ENCODE peak calls at places on chromosomes 6 and 20, in four cellular contexts. Y, V, W and K are unnamed samples.

GRCh38 chr6:51648236-51648635 is 439.2 kb downstream of the PKHD1 start:
- DNase-seq in V (no peak), W (no peak), Y (no peak), K (no peak)

GRCh38 chr6:22906091-22906549 is 336.8 kb downstream of the HDGFL1 start:
- DNase-seq in V (no peak), W (no peak), Y (no peak), K (peak; percentile 77)

GRCh38 chr20:36497856-36498255 is 43.5 kb upstream of the MYL9 start:
- DNase-seq in W (peak; percentile 70), V (no peak), Y (no peak), K (no peak)

GRCh38 chr6:135087403-135087802 is 32.8 kb upstream of the HBS1L start:
- DNase-seq in W (no peak), Y (no peak), V (peak; percentile 43), K (peak; percentile 56)

GRCh38 chr6:126477678-126478077 is 137.8 kb downstream of the CENPW start:
- DNase-seq in V (no peak), Y (no peak), W (no peak), K (no peak)

GRCh38 chr6:122381494-122382083 is 17.9 kb upstream of the HSF2 start:
- DNase-seq in Y (peak; percentile 79), V (peak; percentile 75), W (peak; percentile 51), K (peak; percentile 74)

GRCh38 chr6:46044876-46045617 is 29.4 kb upstream of the CLIC5 start:
- DNase-seq in Y (peak; percentile 74), V (no peak), W (no peak), K (peak; percentile 54)

GRCh38 chr6:73580247-73581149 is 59.7 kb upstream of the EEF1A1 start:
- DNase-seq in V (peak; percentile 97), W (peak; percentile 91), Y (peak; percentile 98), K (peak; percentile 99)

GRCh38 chr6:68559052-68559451 is 76.0 kb upstream of the ADGRB3 start:
- DNase-seq in V (no peak), W (no peak), Y (no peak), K (peak; percentile 69)

GRCh38 chr20:10581823-10582222 is 92.0 kb downstream of the JAG1 start:
- DNase-seq in Y (peak; percentile 56), W (no peak), V (no peak), K (peak; percentile 23)

GRCh38 chr6:14046476-14047068 is 71.0 kb upstream of the CD83 start:
- DNase-seq in W (peak; percentile 38), V (peak; percentile 61), Y (peak; percentile 48), K (peak; percentile 62)

GRCh38 chr20:58327211-58327610 is 17.7 kb downstream of the RAB22A start:
- DNase-seq in V (no peak), W (no peak), Y (no peak), K (no peak)

GRCh38 chr6:154161689-154162088 is 122.6 kb downstream of the OPRM1 start:
- DNase-seq in V (no peak), Y (no peak), W (no peak), K (no peak)

GRCh38 chr6:135087803-135088202 is 33.2 kb upstream of the HBS1L start:
- DNase-seq in Y (no peak), W (no peak), V (no peak), K (no peak)

GRCh38 chr6:157845493-157846259 is 22.6 kb downstream of the SNX9 start:
- DNase-seq in W (no peak), Y (peak; percentile 81), V (no peak), K (no peak)

GRCh38 chr6:24033284-24033683 is 92.7 kb upstream of the NRSN1 start:
- DNase-seq in Y (no peak), V (no peak), W (peak; percentile 21), K (peak; percentile 54)

GRCh38 chr20:17735206-17735804 is 35.5 kb downstream of the BANF2 start:
- DNase-seq in W (no peak), V (no peak), Y (peak; percentile 68), K (peak; percentile 28)

GRCh38 chr6:85129881-85130280 is 320.0 kb upstream of the NT5E start:
- DNase-seq in Y (peak; percentile 3), V (no peak), W (no peak), K (no peak)

GRCh38 chr6:107732461-107732860 is 91.7 kb downstream of the SCML4 start:
- DNase-seq in W (no peak), Y (no peak), V (no peak), K (no peak)

GRCh38 chr20:15604406-15604805 is 968.8 kb downstream of the KIF16B start:
- DNase-seq in V (no peak), W (no peak), Y (no peak), K (no peak)

GRCh38 chr20:64077876-64078551 is 1.3 kb downstream of the RGS19 start:
- DNase-seq in Y (no peak), W (no peak), V (no peak), K (no peak)

GRCh38 chr20:57128051-57128757 is 138.2 kb downstream of the BMP7 start:
- DNase-seq in W (no peak), V (no peak), Y (no peak), K (no peak)

GRCh38 chr6:26054937-26055669 is 32.1 kb upstream of the HFE start:
- DNase-seq in W (peak; percentile 80), Y (peak; percentile 96), V (peak; percentile 89), K (peak; percentile 98)

DNA sequence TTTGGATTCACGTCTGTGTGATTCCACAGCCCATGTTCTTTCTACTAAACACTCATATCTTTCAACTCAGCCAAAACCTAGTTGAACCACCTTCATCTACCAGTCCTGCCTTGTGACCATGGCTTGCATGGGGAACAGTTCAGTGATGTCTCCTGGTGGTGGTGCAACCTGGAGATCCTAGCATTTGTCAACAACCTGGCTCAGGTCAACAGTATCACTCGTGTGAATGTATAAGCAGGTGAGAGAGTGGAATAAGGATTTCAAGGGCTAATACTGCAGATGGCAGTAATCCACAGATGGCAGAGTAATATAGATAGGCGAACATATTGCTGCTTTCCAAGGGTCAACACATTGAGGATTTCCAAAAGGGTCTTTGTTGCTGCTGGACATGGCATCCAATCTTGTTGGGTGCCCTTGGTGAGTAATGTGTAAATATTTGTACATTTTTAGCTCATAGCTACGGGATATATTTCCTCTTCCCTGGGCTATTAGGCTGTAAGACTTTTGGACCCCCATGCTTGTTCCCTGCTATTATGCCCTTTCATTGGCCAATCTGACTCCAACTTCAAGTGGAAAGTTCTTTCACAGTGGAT is 13.4 kb downstream of the PBOV1 start:
- DNase-seq in W (no peak), V (no peak), Y (no peak), K (no peak)
- H2BK15ac ChIP-seq in W (no peak overlapping the region), V (no peak overlapping the region), Y (no peak overlapping the region), K (no peak overlapping the region)

DNA sequence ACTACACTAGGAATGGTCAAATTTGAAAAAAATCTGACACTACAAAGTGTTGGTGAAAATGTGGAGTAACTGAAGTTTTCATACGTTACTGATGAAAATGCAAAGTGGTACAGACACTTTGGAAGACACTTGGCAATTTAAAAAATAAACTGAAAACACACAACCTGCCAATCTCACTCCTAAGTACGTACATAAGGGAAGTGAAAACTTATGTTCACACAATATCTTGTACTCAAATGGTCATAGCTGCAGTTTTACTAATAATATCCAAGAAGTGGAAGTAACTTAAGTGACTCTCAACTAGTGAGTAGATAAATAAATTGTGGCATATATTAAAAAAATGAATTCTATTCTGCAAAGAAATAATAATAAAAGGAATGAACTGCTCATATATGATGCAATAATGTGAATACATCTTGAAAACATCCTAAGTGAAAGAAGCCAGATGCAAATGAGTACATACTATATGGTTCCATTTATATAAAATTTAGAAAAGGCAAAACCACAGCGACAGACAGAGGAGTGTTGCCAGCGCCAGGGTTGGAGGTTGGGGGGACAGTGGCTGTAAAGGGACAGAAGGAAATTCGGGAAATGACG is 198.2 kb downstream of the ERMARD start:
- DNase-seq in W (no peak), V (no peak), Y (no peak), K (no peak)
- H2BK120ac ChIP-seq in W (no peak overlapping the region), V (no peak overlapping the region), Y (no peak overlapping the region), K (no peak overlapping the region)

GRCh38 chr6:136524339-136524935 is 25.8 kb downstream of the MAP7 start:
- DNase-seq in W (no peak), V (no peak), Y (no peak), K (no peak)

GRCh38 chr6:136521430-136521829 is 28.8 kb downstream of the MAP7 start:
- DNase-seq in W (no peak), V (no peak), Y (no peak), K (no peak)

GRCh38 chr6:136521891-136522290 is 28.3 kb downstream of the MAP7 start:
- DNase-seq in V (no peak), W (no peak), Y (no peak), K (no peak)

GRCh38 chr6:136522636-136523035 is 27.6 kb downstream of the MAP7 start:
- DNase-seq in Y (no peak), V (no peak), W (no peak), K (no peak)

DNA sequence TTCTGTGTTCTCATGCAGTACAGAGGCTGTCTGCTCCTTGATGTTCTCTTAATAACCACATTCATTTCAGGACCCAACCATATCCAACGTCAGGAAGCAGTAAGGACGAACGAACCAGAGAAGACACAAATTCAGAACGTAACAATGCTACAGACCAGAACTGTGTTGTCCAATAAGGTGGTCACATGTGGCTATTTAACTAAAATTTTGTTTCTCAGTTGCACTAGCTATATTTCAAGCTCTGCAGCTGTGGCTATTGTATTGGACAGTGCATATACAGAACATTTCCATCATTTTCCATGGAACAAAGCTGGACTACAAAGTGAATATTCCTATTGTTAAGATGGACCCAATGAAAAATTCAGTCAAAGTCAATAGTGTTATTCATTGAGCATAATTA is 27.0 kb downstream of the MAP7 start:
- DNase-seq in Y (no peak), W (no peak), V (no peak), K (no peak)
- H3K4ac ChIP-seq in Y (no peak overlapping the region), W (no peak overlapping the region), V (no peak overlapping the region), K (no peak overlapping the region)

GRCh38 chr20:45890077-45890996 is 671 bp downstream of the NEURL2 start:
- DNase-seq in Y (peak; percentile 78), W (peak; percentile 67), V (peak; percentile 90), K (peak; percentile 90)

GRCh38 chr20:45887346-45887715 is at the start of gene SPATA25:
- DNase-seq in V (no peak), Y (no peak), W (no peak), K (no peak)

GRCh38 chr20:45883100-45883469 is 2.1 kb downstream of the ZSWIM1 start:
- DNase-seq in Y (no peak), W (no peak), V (no peak), K (no peak)

GRCh38 chr20:45888681-45889080 is 1.3 kb upstream of the SPATA25 start:
- DNase-seq in Y (no peak), W (no peak), V (no peak), K (no peak)

GRCh38 chr20:45886590-45887345 is 654 bp downstream of the SPATA25 start:
- DNase-seq in Y (no peak), V (no peak), W (no peak), K (no peak)
- H2BK15ac ChIP-seq in Y (no peak overlapping the region), V (no peak overlapping the region), W (no peak overlapping the region), K (no peak overlapping the region)

DNA sequence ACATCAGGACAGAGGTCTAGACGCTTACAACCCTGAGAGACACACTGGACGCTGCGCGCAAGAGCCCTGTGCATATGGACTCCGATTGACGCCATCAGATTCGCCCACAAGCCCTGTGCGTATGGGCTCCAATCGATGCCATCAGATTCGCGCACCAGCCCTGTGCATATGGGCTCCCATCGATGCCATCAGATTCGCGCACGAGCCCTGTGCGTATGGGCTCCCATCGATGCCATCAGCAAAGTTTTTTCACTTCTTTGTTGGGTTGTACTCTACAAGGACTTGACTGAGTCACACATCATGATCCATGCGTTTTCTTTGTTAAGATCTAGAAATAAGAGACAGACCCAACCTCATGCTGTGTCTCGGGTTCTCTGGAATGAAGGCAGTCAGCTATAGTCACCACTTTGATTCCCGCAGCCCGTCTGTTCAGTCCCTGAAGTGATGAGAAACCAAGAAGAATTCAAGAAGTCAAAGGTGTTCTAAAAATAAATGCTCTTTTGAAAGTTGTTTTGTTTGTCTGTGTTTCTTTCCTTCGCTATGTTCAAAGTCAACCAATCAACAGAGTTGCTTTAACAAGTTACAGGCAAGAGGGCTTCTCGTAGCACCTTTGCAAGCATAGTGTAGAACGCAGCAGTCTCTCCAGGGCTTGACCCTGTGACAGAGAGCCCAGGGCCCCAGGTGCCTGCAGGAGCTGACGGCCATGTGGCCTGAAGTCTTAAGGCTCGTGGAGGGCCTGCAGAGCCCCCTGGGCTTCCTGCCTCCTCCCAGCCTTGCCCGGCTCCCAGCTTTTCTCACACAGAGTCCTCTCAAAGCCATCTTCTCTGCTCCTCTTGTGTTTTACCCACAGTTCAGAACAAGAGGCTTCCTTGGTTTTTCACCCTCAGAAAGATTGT is 7.9 kb downstream of the RPS6KA2 start:
- DNase-seq in V (no peak), Y (peak; percentile 87), W (no peak), K (no peak)
- H2BK120ac ChIP-seq in V (no peak overlapping the region), Y (peak overlapping the region; percentile 79), W (no peak overlapping the region), K (no peak overlapping the region)